ENCODE peak calls at places on chromosomes 2 and 18, in eight cellular contexts. E is cardiac muscle cell; C is CD4-positive, alpha-beta T cell; J is psoas muscle; A is AG04450; S is keratinocyte; P is gastrocnemius medialis; D is GM23338. K is an unnamed sample.

GRCh38 chr18:50817898-50818250 is 1.9 kb downstream of the MRO start:
- DNase-seq in P (no peak), D (no peak), C (no peak), E (peak; percentile 87), J (no peak), A (peak; percentile 13), S (no peak), K (no peak)

GRCh38 chr2:84417453-84417852 is 41.6 kb downstream of the SUCLG1 start:
- DNase-seq in J (no peak), C (no peak), E (no peak), D (no peak), S (no peak), A (no peak), P (no peak), K (no peak)

GRCh38 chr2:178394816-178395215 is 56.2 kb downstream of the PRKRA start:
- DNase-seq in D (no peak), E (no peak), C (no peak), A (no peak), J (no peak), P (no peak), S (no peak), K (no peak)

GRCh38 chr2:173202570-173202969 is 126.9 kb downstream of the MAP3K20 start:
- DNase-seq in A (no peak), C (no peak), J (no peak), D (no peak), S (no peak), E (no peak), P (no peak), K (no peak)

GRCh38 chr2:96396095-96396494 is 60.5 kb downstream of the NCAPH start:
- DNase-seq in J (no peak), C (no peak), D (no peak), A (no peak), E (no peak), P (peak; percentile 6), S (no peak), K (no peak)

GRCh38 chr2:111923271-111923670 is 24.9 kb downstream of the MERTK start:
- DNase-seq in J (no peak), C (no peak), A (peak; percentile 76), D (no peak), S (no peak), P (no peak), E (peak; percentile 39), K (no peak)

GRCh38 chr2:196169521-196169920 is 1.9 kb downstream of the STK17B start:
- DNase-seq in S (no peak), J (no peak), A (no peak), D (no peak), P (no peak), E (no peak), C (no peak), K (no peak)

GRCh38 chr2:236714061-236714460 is 144.4 kb downstream of the ACKR3 start:
- DNase-seq in E (no peak), J (no peak), C (no peak), P (no peak), A (no peak), D (no peak), S (no peak), K (no peak)

GRCh38 chr18:51010218-51010617 is 19.8 kb upstream of the SMAD4 start:
- DNase-seq in J (no peak), S (no peak), C (no peak), D (no peak), A (no peak), P (no peak), E (no peak), K (no peak)

GRCh38 chr2:105388971-105389381 is 9.9 kb downstream of the FHL2 start:
- DNase-seq in D (no peak), P (no peak), C (no peak), A (peak; percentile 91), E (peak; percentile 87), J (no peak), S (no peak), K (no peak)

GRCh38 chr2:33320573-33320972 is 155.9 kb upstream of the RASGRP3 start:
- DNase-seq in E (no peak), D (no peak), J (no peak), C (no peak), P (no peak), S (no peak), A (no peak), K (no peak)

GRCh38 chr2:163646659-163647058 is 89.1 kb downstream of the FIGN start:
- DNase-seq in E (no peak), D (no peak), C (no peak), S (no peak), J (no peak), P (no peak), A (no peak), K (no peak)

GRCh38 chr18:62716679-62717058 is 1.3 kb downstream of the PHLPP1 start:
- DNase-seq in S (no peak), P (no peak), J (peak; percentile 65), D (peak; percentile 63), C (peak; percentile 48), A (no peak), E (peak; percentile 29), K (peak; percentile 62)

GRCh38 chr2:27024812-27025211 is 8.0 kb upstream of the TMEM214 start:
- DNase-seq in A (no peak), P (no peak), S (no peak), C (no peak), J (no peak), D (peak; percentile 64), E (no peak), K (no peak)

GRCh38 chr2:237744613-237745249 is 53.8 kb upstream of the RBM44 start:
- DNase-seq in A (no peak), J (peak; percentile 86), E (peak; percentile 71), D (peak; percentile 77), S (no peak), C (peak; percentile 87), P (peak; percentile 46), K (peak; percentile 80)

GRCh38 chr2:134601266-134601665 is 117.5 kb downstream of the TMEM163 start:
- DNase-seq in D (no peak), A (no peak), S (no peak), E (no peak), J (no peak), P (no peak), C (no peak), K (no peak)

DNA sequence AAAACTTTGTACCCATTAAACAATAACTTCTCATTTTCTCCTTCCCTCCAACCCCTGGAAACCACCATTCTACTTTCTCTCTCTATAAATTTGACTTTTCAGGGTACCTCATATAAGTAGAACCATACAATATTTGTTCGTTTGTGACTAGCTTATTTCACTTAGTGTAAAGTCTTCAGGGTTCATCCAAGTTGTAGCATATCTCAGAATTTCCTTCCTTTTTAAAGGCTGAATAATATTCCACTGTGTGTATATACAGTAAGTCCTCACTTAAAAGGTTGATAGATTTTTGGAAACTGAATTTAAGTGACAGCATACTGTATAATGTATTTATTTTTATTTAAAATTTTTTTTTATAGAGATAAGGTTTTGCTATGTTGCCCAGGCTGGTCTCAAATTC is 13.9 kb downstream of the CASP10 start:
- DNase-seq in J (no peak), A (no peak), S (no peak), P (no peak), D (no peak), C (no peak), E (no peak), K (no peak)
- H3K27ac ChIP-seq in J (no peak overlapping the region), A (no peak overlapping the region), S (no peak overlapping the region), P (no peak overlapping the region), D (no peak overlapping the region), C (no peak overlapping the region), E (no peak overlapping the region), K (no peak overlapping the region)

GRCh38 chr2:216676630-216677029 is 18.7 kb downstream of the IGFBP5 start:
- DNase-seq in E (no peak), C (no peak), D (no peak), A (no peak), P (no peak), S (no peak), J (no peak), K (no peak)

GRCh38 chr2:216677439-216678097 is 17.8 kb downstream of the IGFBP5 start:
- DNase-seq in C (no peak), P (no peak), J (no peak), D (no peak), S (no peak), E (no peak), A (no peak), K (no peak)

GRCh38 chr2:216679658-216680024 is 15.7 kb downstream of the IGFBP5 start:
- DNase-seq in P (peak; percentile 84), A (no peak), J (peak; percentile 93), E (no peak), C (no peak), D (no peak), S (no peak), K (no peak)

GRCh38 chr2:216678813-216679657 is 16.3 kb downstream of the IGFBP5 start:
- DNase-seq in J (peak; percentile 55), C (no peak), P (no peak), E (no peak), S (no peak), A (no peak), D (peak; percentile 40), K (no peak)

DNA sequence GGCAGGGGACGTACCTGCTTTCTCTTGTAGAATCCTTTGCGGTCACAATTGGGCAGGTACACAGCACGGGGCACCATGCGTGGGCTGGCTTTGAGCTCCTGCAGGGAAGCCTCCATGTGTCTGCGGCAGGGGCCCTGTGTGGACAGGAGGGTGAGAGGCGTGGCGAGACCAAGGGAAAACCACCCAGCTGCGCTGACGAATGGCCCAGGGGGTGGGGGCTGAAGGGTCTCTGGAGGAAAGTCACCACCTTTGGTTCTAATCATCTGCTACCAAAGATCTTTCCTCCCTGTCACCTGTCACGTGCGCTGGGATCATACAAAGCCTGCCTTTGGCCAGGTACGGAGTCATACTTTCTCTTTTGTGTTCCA is 17.3 kb downstream of the IGFBP5 start:
- DNase-seq in D (no peak), S (no peak), P (no peak), C (no peak), A (no peak), E (no peak), J (no peak), K (no peak)
- H3K27ac ChIP-seq in D (no peak overlapping the region), S (no peak overlapping the region), P (peak overlapping the region; percentile 93), C (no peak overlapping the region), A (peak overlapping the region; percentile 40), E (no peak overlapping the region), J (peak overlapping the region; percentile 89), K (no peak overlapping the region)

GRCh38 chr2:160411167-160411566 is 82.4 kb downstream of the RBMS1 start:
- DNase-seq in J (no peak), D (no peak), E (peak; percentile 60), P (no peak), S (no peak), C (no peak), A (no peak), K (no peak)
- H3K27ac ChIP-seq in J (peak overlapping the region; percentile 76), D (no peak overlapping the region), E (no peak overlapping the region), P (peak overlapping the region; percentile 38), S (peak overlapping the region; percentile 85), C (peak overlapping the region; percentile 38), A (peak overlapping the region; percentile 22), K (peak overlapping the region; percentile 36)

GRCh38 chr2:162242586-162243304 is 500 bp downstream of the FAP start:
- DNase-seq in E (peak; percentile 91), P (no peak), D (no peak), C (no peak), S (no peak), A (peak; percentile 68), J (no peak), K (no peak)
- H3K27ac ChIP-seq in E (no peak overlapping the region), P (peak overlapping the region; percentile 42), D (no peak overlapping the region), C (no peak overlapping the region), S (peak overlapping the region; percentile 93), A (peak overlapping the region; percentile 90), J (peak overlapping the region; percentile 9), K (peak overlapping the region; percentile 41)